ENCODE peak calls at places on chromosomes 5 and 9, in six cellular contexts. One of them, this sample, is unnamed.

GRCh38 chr5:168598639-168599038 is 19.5 kb upstream of the PANK3 start:
- ATAC-seq in HepG2: no peak
- ATAC-seq in GM12878: no peak
- ATAC-seq in HCT116: no peak
- ATAC-seq in upper lobe of left lung: no peak
- ATAC-seq in K562: no peak
- ATAC-seq in this sample: no peak

GRCh38 chr5:146883496-146883895 is 4.9 kb upstream of the PPP2R2B start:
- ATAC-seq in HepG2: no peak
- ATAC-seq in GM12878: no peak
- ATAC-seq in HCT116: no peak
- ATAC-seq in upper lobe of left lung: no peak
- ATAC-seq in K562: no peak
- ATAC-seq in this sample: no peak

GRCh38 chr9:84331119-84331791 is 9.3 kb downstream of the SLC28A3 start:
- ATAC-seq in HepG2: no peak
- ATAC-seq in GM12878: no peak
- ATAC-seq in HCT116: no peak
- ATAC-seq in upper lobe of left lung: no peak
- ATAC-seq in K562: no peak
- ATAC-seq in this sample: peak

GRCh38 chr5:119453045-119453383 is 717 bp downstream of the HSD17B4 start:
- ATAC-seq in HepG2: peak
- ATAC-seq in GM12878: peak
- ATAC-seq in HCT116: peak
- ATAC-seq in upper lobe of left lung: peak
- ATAC-seq in K562: peak
- ATAC-seq in this sample: peak

GRCh38 chr5:82365026-82365425 is 86.9 kb upstream of the RPS23 start:
- ATAC-seq in HepG2: no peak
- ATAC-seq in GM12878: no peak
- ATAC-seq in HCT116: peak
- ATAC-seq in upper lobe of left lung: no peak
- ATAC-seq in K562: no peak
- ATAC-seq in this sample: no peak

GRCh38 chr9:37002036-37002412 is 32.0 kb downstream of the PAX5 start:
- ATAC-seq in HepG2: no peak
- ATAC-seq in GM12878: no peak
- ATAC-seq in HCT116: no peak
- ATAC-seq in upper lobe of left lung: no peak
- ATAC-seq in K562: no peak
- ATAC-seq in this sample: no peak

GRCh38 chr5:12023614-12024241 is 119.5 kb upstream of the CTNND2 start:
- ATAC-seq in HepG2: peak
- ATAC-seq in GM12878: peak
- ATAC-seq in HCT116: no peak
- ATAC-seq in upper lobe of left lung: no peak
- ATAC-seq in K562: no peak
- ATAC-seq in this sample: no peak

GRCh38 chr9:98502311-98502975 is 206.3 kb downstream of the GABBR2 start:
- ATAC-seq in HepG2: peak
- ATAC-seq in GM12878: no peak
- ATAC-seq in HCT116: no peak
- ATAC-seq in upper lobe of left lung: peak
- ATAC-seq in K562: no peak
- ATAC-seq in this sample: no peak

GRCh38 chr5:173829826-173830225 is 58.3 kb upstream of the CPEB4 start:
- ATAC-seq in HepG2: no peak
- ATAC-seq in GM12878: peak
- ATAC-seq in HCT116: no peak
- ATAC-seq in upper lobe of left lung: no peak
- ATAC-seq in K562: peak
- ATAC-seq in this sample: no peak

GRCh38 chr5:155616779-155617392 is 603.3 kb downstream of the KIF4B start:
- ATAC-seq in HepG2: peak
- ATAC-seq in GM12878: peak
- ATAC-seq in HCT116: no peak
- ATAC-seq in upper lobe of left lung: no peak
- ATAC-seq in K562: no peak
- ATAC-seq in this sample: no peak

GRCh38 chr9:5531251-5531972 is 21.1 kb downstream of the PDCD1LG2 start:
- ATAC-seq in HepG2: no peak
- ATAC-seq in GM12878: peak
- ATAC-seq in HCT116: no peak
- ATAC-seq in upper lobe of left lung: no peak
- ATAC-seq in K562: no peak
- ATAC-seq in this sample: no peak

GRCh38 chr5:10534491-10535236 is 29.2 kb upstream of the ANKRD33B start:
- ATAC-seq in HepG2: no peak
- ATAC-seq in GM12878: no peak
- ATAC-seq in HCT116: no peak
- ATAC-seq in upper lobe of left lung: no peak
- ATAC-seq in K562: no peak
- ATAC-seq in this sample: no peak

GRCh38 chr9:18969095-18969494 is 63.9 kb downstream of the SAXO1 start:
- ATAC-seq in HepG2: no peak
- ATAC-seq in GM12878: no peak
- ATAC-seq in HCT116: no peak
- ATAC-seq in upper lobe of left lung: no peak
- ATAC-seq in K562: no peak
- ATAC-seq in this sample: no peak

GRCh38 chr5:102481044-102481715 is 17.6 kb downstream of the SLCO6A1 start:
- ATAC-seq in HepG2: no peak
- ATAC-seq in GM12878: no peak
- ATAC-seq in HCT116: no peak
- ATAC-seq in upper lobe of left lung: no peak
- ATAC-seq in K562: no peak
- ATAC-seq in this sample: no peak

GRCh38 chr5:18546570-18546969 is 912.3 kb downstream of the TAF11L14 start:
- ATAC-seq in HepG2: no peak
- ATAC-seq in GM12878: no peak
- ATAC-seq in HCT116: no peak
- ATAC-seq in upper lobe of left lung: no peak
- ATAC-seq in K562: no peak
- ATAC-seq in this sample: no peak

GRCh38 chr5:180381428-180381827 is 28.3 kb upstream of the GFPT2 start:
- ATAC-seq in HepG2: no peak
- ATAC-seq in GM12878: no peak
- ATAC-seq in HCT116: no peak
- ATAC-seq in upper lobe of left lung: no peak
- ATAC-seq in K562: no peak
- ATAC-seq in this sample: no peak

GRCh38 chr5:71782393-71782770 is 63.3 kb downstream of the CARTPT start:
- ATAC-seq in HepG2: no peak
- ATAC-seq in GM12878: peak
- ATAC-seq in HCT116: no peak
- ATAC-seq in upper lobe of left lung: no peak
- ATAC-seq in K562: no peak
- ATAC-seq in this sample: no peak

GRCh38 chr5:35029333-35029732 is 18.4 kb downstream of the AGXT2 start:
- ATAC-seq in HepG2: no peak
- ATAC-seq in GM12878: peak
- ATAC-seq in HCT116: no peak
- ATAC-seq in upper lobe of left lung: no peak
- ATAC-seq in K562: no peak
- ATAC-seq in this sample: no peak

DNA sequence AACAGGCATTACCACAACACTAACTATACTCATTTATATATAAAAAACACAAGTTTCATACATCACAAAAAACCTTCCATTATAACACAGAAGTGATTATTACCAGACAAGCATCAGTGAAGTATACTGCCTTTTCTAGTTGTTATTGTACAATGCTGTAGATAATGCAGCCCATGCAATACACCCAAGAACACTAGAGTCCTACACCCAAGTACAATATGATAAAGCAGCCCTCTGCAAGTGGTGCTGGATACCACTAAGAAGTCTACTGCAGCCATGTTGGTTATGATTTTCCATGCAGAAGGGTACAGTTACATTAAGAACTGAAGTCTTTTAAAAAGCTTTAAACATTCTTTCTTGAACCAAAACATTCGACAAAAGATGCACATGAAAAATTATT is 10.3 kb downstream of the ZFAND5 start:
- ATAC-seq in HepG2: no peak
- ATAC-seq in GM12878: peak
- ATAC-seq in HCT116: no peak
- ATAC-seq in upper lobe of left lung: no peak
- ATAC-seq in K562: peak
- ATAC-seq in this sample: no peak
- TF ChIP-seq POLR2AphosphoS5 in HepG2: no peak
- TF ChIP-seq POLR2AphosphoS5 in GM12878: peak
- TF ChIP-seq POLR2AphosphoS5 in HCT116: no peak
- TF ChIP-seq POLR2AphosphoS5 in upper lobe of left lung: no peak
- TF ChIP-seq POLR2AphosphoS5 in K562: peak
- TF ChIP-seq POLR2AphosphoS5 in this sample: peak

DNA sequence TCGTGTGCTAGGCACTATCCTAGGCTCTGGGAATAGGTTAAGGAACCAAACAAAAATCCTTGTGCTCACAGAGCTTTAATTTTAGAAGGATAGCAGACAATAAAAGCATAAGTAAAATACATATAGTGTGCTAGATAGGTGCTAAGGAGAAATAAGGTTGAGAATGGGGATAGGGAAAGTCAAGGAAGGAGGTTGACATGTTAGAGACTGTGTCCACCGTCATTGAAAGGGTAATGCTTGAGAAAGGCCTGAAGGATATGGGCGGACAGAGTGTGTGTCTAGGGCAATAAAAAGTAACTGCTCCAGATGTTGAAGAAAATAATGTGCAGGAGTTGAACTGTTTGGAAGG is 482 bp upstream of the TDRD7 start:
- ATAC-seq in HepG2: no peak
- ATAC-seq in GM12878: peak
- ATAC-seq in HCT116: no peak
- ATAC-seq in upper lobe of left lung: no peak
- ATAC-seq in K562: no peak
- ATAC-seq in this sample: no peak
- H3K27ac ChIP-seq in HepG2: peak
- H3K27ac ChIP-seq in GM12878: no peak
- H3K27ac ChIP-seq in HCT116: no peak
- H3K27ac ChIP-seq in upper lobe of left lung: no peak
- H3K27ac ChIP-seq in K562: peak
- H3K27ac ChIP-seq in this sample: no peak

GRCh38 chr5:150395690-150395979 is 17.1 kb downstream of the CD74 start:
- ATAC-seq in HepG2: no peak
- ATAC-seq in GM12878: no peak
- ATAC-seq in HCT116: no peak
- ATAC-seq in upper lobe of left lung: no peak
- ATAC-seq in K562: no peak
- ATAC-seq in this sample: no peak
- TF ChIP-seq POLR2A in HepG2: no peak
- TF ChIP-seq POLR2A in GM12878: no peak
- TF ChIP-seq POLR2A in HCT116: no peak
- TF ChIP-seq POLR2A in upper lobe of left lung: no peak
- TF ChIP-seq POLR2A in K562: no peak
- TF ChIP-seq POLR2A in this sample: no peak

GRCh38 chr5:112823656-112824055 is 37.4 kb upstream of the SRP19 start:
- ATAC-seq in HepG2: no peak
- ATAC-seq in GM12878: no peak
- ATAC-seq in HCT116: no peak
- ATAC-seq in upper lobe of left lung: no peak
- ATAC-seq in K562: no peak
- ATAC-seq in this sample: no peak
- TF ChIP-seq POLR2AphosphoS5 in HepG2: no peak
- TF ChIP-seq POLR2AphosphoS5 in GM12878: no peak
- TF ChIP-seq POLR2AphosphoS5 in HCT116: no peak
- TF ChIP-seq POLR2AphosphoS5 in upper lobe of left lung: no peak
- TF ChIP-seq POLR2AphosphoS5 in K562: no peak
- TF ChIP-seq POLR2AphosphoS5 in this sample: no peak

GRCh38 chr9:112348257-112348992 is 15.0 kb upstream of the PTBP3 start:
- ATAC-seq in HepG2: no peak
- ATAC-seq in GM12878: no peak
- ATAC-seq in HCT116: no peak
- ATAC-seq in upper lobe of left lung: peak
- ATAC-seq in K562: no peak
- ATAC-seq in this sample: peak
- H3K27ac ChIP-seq in HepG2: peak
- H3K27ac ChIP-seq in GM12878: no peak
- H3K27ac ChIP-seq in HCT116: no peak
- H3K27ac ChIP-seq in upper lobe of left lung: no peak
- H3K27ac ChIP-seq in K562: no peak
- H3K27ac ChIP-seq in this sample: no peak

GRCh38 chr5:131252824-131253171 is 11.1 kb upstream of the CDC42SE2 start:
- ATAC-seq in HepG2: no peak
- ATAC-seq in GM12878: peak
- ATAC-seq in HCT116: no peak
- ATAC-seq in upper lobe of left lung: peak
- ATAC-seq in K562: peak
- ATAC-seq in this sample: peak
- TF ChIP-seq POLR2A in HepG2: no peak
- TF ChIP-seq POLR2A in GM12878: peak
- TF ChIP-seq POLR2A in HCT116: no peak
- TF ChIP-seq POLR2A in upper lobe of left lung: no peak
- TF ChIP-seq POLR2A in K562: no peak
- TF ChIP-seq POLR2A in this sample: no peak

GRCh38 chr5:14678773-14679334 is 14.3 kb downstream of the OTULIN start:
- ATAC-seq in HepG2: no peak
- ATAC-seq in GM12878: peak
- ATAC-seq in HCT116: no peak
- ATAC-seq in upper lobe of left lung: no peak
- ATAC-seq in K562: no peak
- ATAC-seq in this sample: no peak

GRCh38 chr5:14675309-14675708 is 10.8 kb downstream of the OTULIN start:
- ATAC-seq in HepG2: no peak
- ATAC-seq in GM12878: peak
- ATAC-seq in HCT116: no peak
- ATAC-seq in upper lobe of left lung: no peak
- ATAC-seq in K562: peak
- ATAC-seq in this sample: no peak

GRCh38 chr5:14673443-14673842 is 8.9 kb downstream of the OTULIN start:
- ATAC-seq in HepG2: no peak
- ATAC-seq in GM12878: no peak
- ATAC-seq in HCT116: no peak
- ATAC-seq in upper lobe of left lung: no peak
- ATAC-seq in K562: no peak
- ATAC-seq in this sample: no peak

GRCh38 chr5:14675865-14676300 is 11.4 kb downstream of the OTULIN start:
- ATAC-seq in HepG2: no peak
- ATAC-seq in GM12878: peak
- ATAC-seq in HCT116: no peak
- ATAC-seq in upper lobe of left lung: no peak
- ATAC-seq in K562: peak
- ATAC-seq in this sample: no peak

DNA sequence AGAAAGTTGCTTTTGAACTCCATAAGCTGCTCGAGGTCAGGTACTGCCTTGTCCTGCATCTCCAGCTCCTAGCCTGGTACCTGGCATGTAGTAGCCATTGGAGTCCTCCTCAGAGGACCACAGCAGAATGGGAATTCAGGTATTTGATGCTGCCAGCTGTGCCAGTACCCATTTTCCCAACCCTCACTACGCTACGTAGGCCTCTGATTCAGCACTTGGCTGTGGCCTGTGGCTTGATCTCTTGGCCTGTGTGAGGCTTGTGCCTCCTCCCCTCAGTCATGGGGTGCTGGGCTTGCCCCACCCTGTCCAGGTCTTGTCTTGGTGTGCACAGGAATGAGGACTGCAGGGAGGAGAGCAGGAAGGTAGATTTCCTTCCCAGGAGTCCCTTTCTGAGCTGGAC is 11.8 kb downstream of the OTULIN start:
- ATAC-seq in HepG2: no peak
- ATAC-seq in GM12878: peak
- ATAC-seq in HCT116: peak
- ATAC-seq in upper lobe of left lung: peak
- ATAC-seq in K562: peak
- ATAC-seq in this sample: peak
- TF ChIP-seq POLR2AphosphoS5 in HepG2: no peak
- TF ChIP-seq POLR2AphosphoS5 in GM12878: no peak
- TF ChIP-seq POLR2AphosphoS5 in HCT116: no peak
- TF ChIP-seq POLR2AphosphoS5 in upper lobe of left lung: no peak
- TF ChIP-seq POLR2AphosphoS5 in K562: no peak
- TF ChIP-seq POLR2AphosphoS5 in this sample: no peak

This sample was measured in gastroesophageal sphincter.